ENCODE peak calls at places on chromosomes 5 and 9, in five cellular contexts. One of them, this sample, is unnamed.

GRCh38 chr5:172102913-172103629 is 85.0 kb downstream of the STK10 start:
- DNase-seq in activated naive CD8-positive, alpha-beta T cell treated with anti-CD3 and anti-CD28 coated beads for 36 hours: no peak
- DNase-seq in Kasumi-1: no peak
- DNase-seq in dermis microvascular lymphatic vessel endothelial cell: peak
- DNase-seq in stimulated activated naive CD8-positive, alpha-beta T cell treated with anti-CD3 and anti-CD28 coated beads, Interleukin-15, amount 100 ng/mL, for 72 hours: no peak
- DNase-seq in this sample: peak

GRCh38 chr5:9419794-9420193 is 126.1 kb downstream of the SEMA5A start:
- DNase-seq in dermis microvascular lymphatic vessel endothelial cell: no peak
- DNase-seq in Kasumi-1: no peak
- DNase-seq in activated naive CD8-positive, alpha-beta T cell treated with anti-CD3 and anti-CD28 coated beads for 36 hours: no peak
- DNase-seq in stimulated activated naive CD8-positive, alpha-beta T cell treated with anti-CD3 and anti-CD28 coated beads, Interleukin-15, amount 100 ng/mL, for 72 hours: no peak
- DNase-seq in this sample: no peak

GRCh38 chr5:92353107-92354030 is 970.3 kb upstream of the ARRDC3 start:
- DNase-seq in dermis microvascular lymphatic vessel endothelial cell: no peak
- DNase-seq in activated naive CD8-positive, alpha-beta T cell treated with anti-CD3 and anti-CD28 coated beads for 36 hours: no peak
- DNase-seq in Kasumi-1: no peak
- DNase-seq in stimulated activated naive CD8-positive, alpha-beta T cell treated with anti-CD3 and anti-CD28 coated beads, Interleukin-15, amount 100 ng/mL, for 72 hours: no peak
- DNase-seq in this sample: peak

GRCh38 chr5:35651002-35651756 is 33.5 kb downstream of the SPEF2 start:
- DNase-seq in activated naive CD8-positive, alpha-beta T cell treated with anti-CD3 and anti-CD28 coated beads for 36 hours: peak
- DNase-seq in dermis microvascular lymphatic vessel endothelial cell: peak
- DNase-seq in stimulated activated naive CD8-positive, alpha-beta T cell treated with anti-CD3 and anti-CD28 coated beads, Interleukin-15, amount 100 ng/mL, for 72 hours: peak
- DNase-seq in Kasumi-1: peak
- DNase-seq in this sample: peak

GRCh38 chr9:130186839-130187522 is 14.8 kb downstream of the NCS1 start:
- DNase-seq in dermis microvascular lymphatic vessel endothelial cell: no peak
- DNase-seq in activated naive CD8-positive, alpha-beta T cell treated with anti-CD3 and anti-CD28 coated beads for 36 hours: no peak
- DNase-seq in stimulated activated naive CD8-positive, alpha-beta T cell treated with anti-CD3 and anti-CD28 coated beads, Interleukin-15, amount 100 ng/mL, for 72 hours: no peak
- DNase-seq in Kasumi-1: no peak
- DNase-seq in this sample: peak

GRCh38 chr9:131660466-131661405 is 79.1 kb downstream of the RAPGEF1 start:
- DNase-seq in activated naive CD8-positive, alpha-beta T cell treated with anti-CD3 and anti-CD28 coated beads for 36 hours: no peak
- DNase-seq in stimulated activated naive CD8-positive, alpha-beta T cell treated with anti-CD3 and anti-CD28 coated beads, Interleukin-15, amount 100 ng/mL, for 72 hours: no peak
- DNase-seq in Kasumi-1: no peak
- DNase-seq in dermis microvascular lymphatic vessel endothelial cell: no peak
- DNase-seq in this sample: no peak

GRCh38 chr9:71819115-71819739 is 50.9 kb upstream of the CEMIP2 start:
- DNase-seq in Kasumi-1: peak
- DNase-seq in dermis microvascular lymphatic vessel endothelial cell: peak
- DNase-seq in activated naive CD8-positive, alpha-beta T cell treated with anti-CD3 and anti-CD28 coated beads for 36 hours: no peak
- DNase-seq in stimulated activated naive CD8-positive, alpha-beta T cell treated with anti-CD3 and anti-CD28 coated beads, Interleukin-15, amount 100 ng/mL, for 72 hours: peak
- DNase-seq in this sample: peak

GRCh38 chr5:177447066-177447610 is 524 bp downstream of the PRR7 start:
- DNase-seq in stimulated activated naive CD8-positive, alpha-beta T cell treated with anti-CD3 and anti-CD28 coated beads, Interleukin-15, amount 100 ng/mL, for 72 hours: peak
- DNase-seq in Kasumi-1: no peak
- DNase-seq in dermis microvascular lymphatic vessel endothelial cell: peak
- DNase-seq in activated naive CD8-positive, alpha-beta T cell treated with anti-CD3 and anti-CD28 coated beads for 36 hours: peak
- DNase-seq in this sample: peak

GRCh38 chr9:89926691-89927220 is 321.9 kb downstream of the GADD45G start:
- DNase-seq in dermis microvascular lymphatic vessel endothelial cell: no peak
- DNase-seq in stimulated activated naive CD8-positive, alpha-beta T cell treated with anti-CD3 and anti-CD28 coated beads, Interleukin-15, amount 100 ng/mL, for 72 hours: no peak
- DNase-seq in Kasumi-1: no peak
- DNase-seq in activated naive CD8-positive, alpha-beta T cell treated with anti-CD3 and anti-CD28 coated beads for 36 hours: no peak
- DNase-seq in this sample: no peak

GRCh38 chr9:121023064-121023463 is 27.0 kb downstream of the C5 start:
- DNase-seq in stimulated activated naive CD8-positive, alpha-beta T cell treated with anti-CD3 and anti-CD28 coated beads, Interleukin-15, amount 100 ng/mL, for 72 hours: no peak
- DNase-seq in activated naive CD8-positive, alpha-beta T cell treated with anti-CD3 and anti-CD28 coated beads for 36 hours: no peak
- DNase-seq in Kasumi-1: no peak
- DNase-seq in dermis microvascular lymphatic vessel endothelial cell: no peak
- DNase-seq in this sample: no peak

GRCh38 chr9:27421567-27421966 is 102.5 kb upstream of the IFNK start:
- DNase-seq in stimulated activated naive CD8-positive, alpha-beta T cell treated with anti-CD3 and anti-CD28 coated beads, Interleukin-15, amount 100 ng/mL, for 72 hours: no peak
- DNase-seq in Kasumi-1: no peak
- DNase-seq in activated naive CD8-positive, alpha-beta T cell treated with anti-CD3 and anti-CD28 coated beads for 36 hours: no peak
- DNase-seq in dermis microvascular lymphatic vessel endothelial cell: no peak
- DNase-seq in this sample: no peak

GRCh38 chr5:87769137-87769536 is 356.4 kb upstream of the CCNH start:
- DNase-seq in stimulated activated naive CD8-positive, alpha-beta T cell treated with anti-CD3 and anti-CD28 coated beads, Interleukin-15, amount 100 ng/mL, for 72 hours: no peak
- DNase-seq in Kasumi-1: no peak
- DNase-seq in activated naive CD8-positive, alpha-beta T cell treated with anti-CD3 and anti-CD28 coated beads for 36 hours: no peak
- DNase-seq in dermis microvascular lymphatic vessel endothelial cell: no peak
- DNase-seq in this sample: no peak

GRCh38 chr5:124343451-124343867 is 403.0 kb downstream of the ZNF608 start:
- DNase-seq in stimulated activated naive CD8-positive, alpha-beta T cell treated with anti-CD3 and anti-CD28 coated beads, Interleukin-15, amount 100 ng/mL, for 72 hours: no peak
- DNase-seq in activated naive CD8-positive, alpha-beta T cell treated with anti-CD3 and anti-CD28 coated beads for 36 hours: no peak
- DNase-seq in dermis microvascular lymphatic vessel endothelial cell: no peak
- DNase-seq in Kasumi-1: no peak
- DNase-seq in this sample: peak

GRCh38 chr5:76958976-76959767 is 6.3 kb downstream of the CRHBP start:
- DNase-seq in activated naive CD8-positive, alpha-beta T cell treated with anti-CD3 and anti-CD28 coated beads for 36 hours: no peak
- DNase-seq in Kasumi-1: peak
- DNase-seq in stimulated activated naive CD8-positive, alpha-beta T cell treated with anti-CD3 and anti-CD28 coated beads, Interleukin-15, amount 100 ng/mL, for 72 hours: no peak
- DNase-seq in dermis microvascular lymphatic vessel endothelial cell: peak
- DNase-seq in this sample: peak

GRCh38 chr5:174984863-174985262 is 260.5 kb downstream of the MSX2 start:
- DNase-seq in activated naive CD8-positive, alpha-beta T cell treated with anti-CD3 and anti-CD28 coated beads for 36 hours: no peak
- DNase-seq in Kasumi-1: no peak
- DNase-seq in dermis microvascular lymphatic vessel endothelial cell: no peak
- DNase-seq in stimulated activated naive CD8-positive, alpha-beta T cell treated with anti-CD3 and anti-CD28 coated beads, Interleukin-15, amount 100 ng/mL, for 72 hours: no peak
- DNase-seq in this sample: no peak

GRCh38 chr5:96654209-96654608 is 8.0 kb upstream of the CAST start:
- DNase-seq in stimulated activated naive CD8-positive, alpha-beta T cell treated with anti-CD3 and anti-CD28 coated beads, Interleukin-15, amount 100 ng/mL, for 72 hours: no peak
- DNase-seq in dermis microvascular lymphatic vessel endothelial cell: no peak
- DNase-seq in Kasumi-1: no peak
- DNase-seq in activated naive CD8-positive, alpha-beta T cell treated with anti-CD3 and anti-CD28 coated beads for 36 hours: no peak
- DNase-seq in this sample: no peak

GRCh38 chr9:112279501-112279900 is 53.9 kb downstream of the PTBP3 start:
- DNase-seq in activated naive CD8-positive, alpha-beta T cell treated with anti-CD3 and anti-CD28 coated beads for 36 hours: no peak
- DNase-seq in stimulated activated naive CD8-positive, alpha-beta T cell treated with anti-CD3 and anti-CD28 coated beads, Interleukin-15, amount 100 ng/mL, for 72 hours: no peak
- DNase-seq in Kasumi-1: no peak
- DNase-seq in dermis microvascular lymphatic vessel endothelial cell: no peak
- DNase-seq in this sample: no peak

GRCh38 chr9:6090811-6091210 is 75.4 kb upstream of the RANBP6 start:
- DNase-seq in activated naive CD8-positive, alpha-beta T cell treated with anti-CD3 and anti-CD28 coated beads for 36 hours: no peak
- DNase-seq in dermis microvascular lymphatic vessel endothelial cell: no peak
- DNase-seq in Kasumi-1: no peak
- DNase-seq in stimulated activated naive CD8-positive, alpha-beta T cell treated with anti-CD3 and anti-CD28 coated beads, Interleukin-15, amount 100 ng/mL, for 72 hours: no peak
- DNase-seq in this sample: no peak